ENCODE peak calls at places on chromosomes 16 and 17, in six cellular contexts. V is WTC11, A is H1, D is A549, E is SK-N-SH, K is HCT116. L is an unnamed sample.

GRCh38 chr17:81277421-81277820 is 17.7 kb downstream of the SLC38A10 start:
- DNase-seq in V (no peak), A (no peak), D (no peak), E (peak), K (no peak), L (no peak)

GRCh38 chr16:89902980-89903379 is 15.7 kb upstream of the MC1R start:
- DNase-seq in V (no peak), A (no peak), D (no peak), E (no peak), K (no peak), L (no peak)

GRCh38 chr17:51734462-51734861 is 424.1 kb downstream of the CA10 start:
- DNase-seq in V (peak), A (peak), D (no peak), E (no peak), K (peak), L (no peak)

GRCh38 chr16:79261461-79261860 is 339.1 kb downstream of the MAF start:
- DNase-seq in V (peak), A (peak), D (peak), E (peak), K (no peak), L (peak)

GRCh38 chr16:67241008-67241900 is 6.0 kb downstream of the FHOD1 start:
- DNase-seq in V (no peak), A (no peak), D (peak), E (no peak), K (no peak), L (no peak)

GRCh38 chr17:57603541-57603940 is 141.6 kb downstream of the CCDC182 start:
- DNase-seq in V (no peak), A (no peak), D (no peak), E (no peak), K (no peak), L (no peak)

GRCh38 chr16:24976061-24976779 is 38.9 kb downstream of the ARHGAP17 start:
- DNase-seq in V (no peak), A (no peak), D (no peak), E (no peak), K (no peak), L (no peak)

GRCh38 chr17:27552467-27552779 is 78.6 kb upstream of the LGALS9 start:
- DNase-seq in V (no peak), A (no peak), D (peak), E (no peak), K (peak), L (peak)

GRCh38 chr16:87297918-87298631 is 19.1 kb downstream of the C16orf95 start:
- DNase-seq in V (peak), A (no peak), D (no peak), E (peak), K (no peak), L (peak)

GRCh38 chr17:62591323-62591722 is 36.1 kb upstream of the MRC2 start:
- DNase-seq in V (no peak), A (no peak), D (no peak), E (no peak), K (no peak), L (no peak)

GRCh38 chr17:27216836-27217235 is 77.1 kb upstream of the WSB1 start:
- DNase-seq in V (no peak), A (no peak), D (no peak), E (no peak), K (no peak), L (peak)

GRCh38 chr17:1422907-1423306 is 22.9 kb upstream of the YWHAE start:
- DNase-seq in V (no peak), A (no peak), D (peak), E (no peak), K (no peak), L (no peak)

GRCh38 chr16:24289301-24289700 is 33.2 kb downstream of the CACNG3 start:
- DNase-seq in V (no peak), A (no peak), D (no peak), E (no peak), K (no peak), L (no peak)

GRCh38 chr16:28930652-28931051 is 1.1 kb upstream of the CD19 start:
- DNase-seq in V (no peak), A (no peak), D (no peak), E (no peak), K (no peak), L (peak)

GRCh38 chr17:64130559-64131001 is 636 bp upstream of the ERN1 start:
- DNase-seq in V (no peak), A (no peak), D (no peak), E (no peak), K (no peak), L (no peak)

GRCh38 chr17:57666198-57666870 is 78.8 kb downstream of the CCDC182 start:
- DNase-seq in V (no peak), A (no peak), D (no peak), E (no peak), K (no peak), L (no peak)

GRCh38 chr17:7081341-7082062 is 1.5 kb upstream of the CLEC10A start:
- DNase-seq in V (no peak), A (no peak), D (no peak), E (no peak), K (no peak), L (peak)

GRCh38 chr17:6623941-6624340 is 16.6 kb downstream of the KIAA0753 start:
- DNase-seq in V (no peak), A (no peak), D (no peak), E (no peak), K (no peak), L (no peak)

GRCh38 chr17:69428252-69428980 is 13.9 kb downstream of the MAP2K6 start:
- DNase-seq in V (no peak), A (no peak), D (no peak), E (no peak), K (no peak), L (no peak)

DNA sequence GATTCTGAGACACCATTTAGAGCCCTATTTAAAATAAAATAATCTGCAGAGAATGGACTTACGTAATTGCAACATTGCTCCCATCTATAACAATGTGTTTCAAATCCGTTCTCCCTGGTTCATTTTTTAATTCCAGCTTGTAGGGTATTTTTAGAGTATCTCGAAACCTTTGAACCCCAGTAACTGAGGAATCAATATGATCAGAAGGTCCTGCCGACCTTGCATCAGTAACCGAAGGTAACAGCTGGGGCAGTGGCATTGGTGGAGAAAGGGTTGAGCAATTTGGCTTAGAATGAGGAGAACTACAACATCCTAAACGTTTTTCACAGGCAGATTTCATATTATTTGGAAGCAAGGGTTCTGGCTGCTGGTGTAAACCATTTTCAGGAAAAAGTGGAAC is 49.3 kb downstream of the N4BP1 start:
- DNase-seq in V (no peak), A (no peak), D (no peak), E (no peak), K (no peak), L (no peak)
- TF ChIP-seq MAX in V (no peak), A (no peak), D (no peak), E (no peak), K (no peak), L (no peak)

GRCh38 chr16:74480150-74481029 is 59.1 kb upstream of the CLEC18B start:
- DNase-seq in V (no peak), A (no peak), D (peak), E (no peak), K (peak), L (no peak)
- TF ChIP-seq MAX in V (no peak), A (no peak), D (peak), E (no peak), K (no peak), L (no peak)

GRCh38 chr17:43327421-43327820 is 71.4 kb upstream of the ARL4D start:
- DNase-seq in V (no peak), A (no peak), D (no peak), E (no peak), K (no peak), L (no peak)
- TF ChIP-seq MAX in V (no peak), A (no peak), D (no peak), E (no peak), K (no peak), L (no peak)

DNA sequence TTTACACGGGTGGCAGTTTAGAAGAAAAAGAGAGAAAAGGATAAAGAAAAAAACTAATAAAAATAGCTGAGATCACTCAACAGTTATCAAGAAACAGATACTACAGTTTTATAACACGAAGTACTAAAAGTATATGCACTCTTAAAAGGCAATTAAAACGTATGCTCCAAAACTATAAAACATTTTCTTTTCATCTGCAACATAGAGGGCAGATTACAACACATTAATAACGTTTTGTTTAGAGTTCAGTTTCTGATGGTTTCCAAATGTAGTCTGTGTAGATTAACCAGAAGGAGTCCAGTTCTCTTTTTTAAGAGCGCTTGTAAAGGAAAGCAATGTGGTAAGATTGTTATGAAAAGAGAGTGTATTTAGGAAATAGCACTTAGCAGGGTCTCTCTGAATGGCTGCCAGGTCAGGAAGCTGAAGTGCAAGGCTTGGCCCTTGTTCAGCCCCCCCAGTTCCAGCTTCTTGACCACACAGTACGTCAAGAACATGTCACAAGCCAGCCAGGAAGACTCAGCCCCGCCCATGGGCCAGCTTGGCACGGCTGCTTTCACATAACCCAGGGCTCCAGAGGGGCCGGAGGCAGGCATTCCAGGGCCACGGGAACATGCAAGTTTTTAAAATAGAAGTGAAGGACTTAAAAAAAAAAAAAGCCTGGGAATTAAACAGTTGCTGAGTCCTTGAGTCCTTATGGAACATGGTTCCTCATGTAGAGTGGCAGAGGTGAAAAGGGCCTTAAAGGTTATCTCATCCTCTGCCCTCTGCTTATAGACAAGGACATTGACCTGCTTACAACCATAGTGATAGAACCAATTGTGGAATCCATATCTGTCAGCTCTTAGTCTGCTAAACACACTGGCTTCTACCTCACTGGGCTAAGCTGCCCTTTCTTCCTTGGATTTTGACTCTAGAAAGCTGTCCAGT is 147.4 kb upstream of the TBX2 start:
- DNase-seq in V (no peak), A (no peak), D (peak), E (peak), K (no peak), L (peak)
- TF ChIP-seq MAX in V (no peak), A (no peak), D (no peak), E (peak), K (no peak), L (peak)

GRCh38 chr17:9224485-9224884 is 203.2 kb downstream of the NTN1 start:
- DNase-seq in V (no peak), A (no peak), D (no peak), E (no peak), K (no peak), L (no peak)

GRCh38 chr17:9226130-9226793 is 205.0 kb downstream of the NTN1 start:
- DNase-seq in V (no peak), A (no peak), D (no peak), E (no peak), K (no peak), L (no peak)

GRCh38 chr17:9225305-9226101 is 204.2 kb downstream of the NTN1 start:
- DNase-seq in V (peak), A (no peak), D (no peak), E (peak), K (no peak), L (no peak)

GRCh38 chr17:9221231-9222180 is 200.2 kb downstream of the NTN1 start:
- DNase-seq in V (no peak), A (no peak), D (no peak), E (no peak), K (no peak), L (no peak)

GRCh38 chr17:9223531-9223930 is 202.2 kb downstream of the NTN1 start:
- DNase-seq in V (no peak), A (no peak), D (no peak), E (no peak), K (no peak), L (no peak)
- TF ChIP-seq MAX in V (no peak), A (no peak), D (no peak), E (no peak), K (no peak), L (no peak)

GRCh38 chr16:75559564-75560372 is 3.7 kb upstream of the TMEM231 start:
- DNase-seq in V (no peak), A (no peak), D (no peak), E (no peak), K (no peak), L (no peak)

GRCh38 chr16:75559002-75559401 is 3.0 kb upstream of the TMEM231 start:
- DNase-seq in V (no peak), A (no peak), D (no peak), E (no peak), K (no peak), L (no peak)

GRCh38 chr16:75555707-75556512 is at the start of gene TMEM231:
- DNase-seq in V (peak), A (peak), D (peak), E (peak), K (peak), L (peak)

GRCh38 chr16:75552951-75553350 is 3.1 kb downstream of the TMEM231 start:
- DNase-seq in V (no peak), A (no peak), D (no peak), E (no peak), K (no peak), L (no peak)

DNA sequence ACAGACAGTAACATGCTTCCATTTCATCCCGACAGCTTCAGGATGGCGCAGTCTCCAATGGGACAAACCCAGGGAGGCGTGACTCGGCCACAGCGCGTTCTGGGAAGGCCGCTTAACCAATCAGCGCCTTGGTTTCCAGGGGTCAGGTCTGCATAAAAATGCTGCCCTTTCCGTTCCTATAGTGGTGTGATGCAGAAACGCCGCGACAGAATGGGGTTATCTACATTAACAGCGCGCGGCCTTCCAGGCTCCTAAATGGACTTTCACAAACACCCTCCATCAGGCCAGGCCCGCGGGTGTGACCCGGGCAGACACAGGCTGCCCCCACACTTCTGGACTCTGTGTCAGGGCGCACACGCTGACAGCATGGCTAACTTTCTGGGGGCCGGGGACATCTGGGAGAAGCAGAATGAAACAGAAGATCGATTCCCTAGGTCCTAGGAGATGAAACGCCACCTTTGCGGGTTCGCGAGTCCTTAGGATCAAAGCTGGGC is 792 bp downstream of the TMEM231 start:
- DNase-seq in V (peak), A (peak), D (peak), E (peak), K (peak), L (peak)
- TF ChIP-seq MAX in V (no peak), A (no peak), D (no peak), E (peak), K (peak), L (peak)

L was measured in NB4.